ENCODE peak calls at places on chromosomes 3 and 15, in six cellular contexts. L, N, F, B, G and V are unnamed samples.

GRCh38 chr15:55915876-55916567 is 77.4 kb downstream of the NEDD4 start:
- DNase-seq in G (peak; percentile 63), N (peak; percentile 38), F (no peak), B (no peak), L (no peak), V (no peak)

GRCh38 chr3:30628931-30629590 is 22.7 kb downstream of the TGFBR2 start:
- DNase-seq in N (no peak), B (no peak), L (no peak), F (peak; percentile 68), G (no peak), V (peak; percentile 64)

GRCh38 chr15:59371458-59372351 is 966 bp downstream of the MYO1E start:
- DNase-seq in G (peak; percentile 15), B (peak; percentile 27), N (no peak), F (peak; percentile 55), L (no peak), V (no peak)

GRCh38 chr3:123769360-123769743 is 114.8 kb downstream of the MYLK start:
- DNase-seq in L (no peak), G (no peak), F (no peak), B (no peak), N (peak; percentile 27), V (no peak)

GRCh38 chr3:114848643-114849350 is 298.3 kb downstream of the ZBTB20 start:
- DNase-seq in L (no peak), G (no peak), B (no peak), F (no peak), N (no peak), V (no peak)

GRCh38 chr15:33194237-33194636 is 277 bp downstream of the FMN1 start:
- DNase-seq in L (no peak), B (no peak), G (peak; percentile 1), N (no peak), F (no peak), V (no peak)

GRCh38 chr15:81304226-81304625 is 19.7 kb downstream of the STARD5 start:
- DNase-seq in G (peak; percentile 69), F (no peak), B (no peak), N (peak; percentile 82), L (no peak), V (no peak)

GRCh38 chr3:173529062-173529711 is 131.6 kb downstream of the NLGN1 start:
- DNase-seq in L (no peak), G (peak; percentile 11), B (no peak), F (peak; percentile 31), N (peak; percentile 29), V (peak; percentile 13)

GRCh38 chr3:116474356-116475200 is 29.3 kb upstream of the LSAMP start:
- DNase-seq in B (no peak), F (no peak), L (no peak), G (no peak), N (no peak), V (no peak)

GRCh38 chr15:95556866-95557225 is 773.7 kb upstream of the NR2F2 start:
- DNase-seq in N (no peak), B (no peak), L (no peak), G (no peak), F (no peak), V (no peak)

GRCh38 chr3:184688251-184688851 is 23.5 kb downstream of the MAGEF1 start:
- DNase-seq in F (no peak), L (no peak), G (peak; percentile 95), N (no peak), B (peak; percentile 35), V (no peak)

GRCh38 chr3:138125548-138126221 is 6.5 kb downstream of the A4GNT start:
- DNase-seq in N (no peak), F (no peak), L (no peak), G (peak; percentile 43), B (no peak), V (no peak)

GRCh38 chr15:31513178-31513577 is 186.5 kb downstream of the KLF13 start:
- DNase-seq in L (no peak), N (no peak), F (no peak), G (no peak), B (no peak), V (no peak)

GRCh38 chr15:49171790-49172189 is 1.7 kb downstream of the GALK2 start:
- DNase-seq in F (no peak), G (no peak), L (no peak), N (no peak), B (no peak), V (no peak)

GRCh38 chr3:174170248-174170647 is 688.9 kb upstream of the NAALADL2 start:
- DNase-seq in L (no peak), G (peak; percentile 32), B (no peak), N (no peak), F (no peak), V (no peak)

GRCh38 chr15:90400005-90400758 is 12.1 kb downstream of the IQGAP1 start:
- DNase-seq in B (no peak), G (no peak), L (no peak), N (peak; percentile 52), F (no peak), V (no peak)

GRCh38 chr3:156033428-156033827 is 87.0 kb upstream of the KCNAB1 start:
- DNase-seq in B (no peak), G (no peak), L (no peak), N (no peak), F (no peak), V (no peak)

GRCh38 chr15:77851086-77851485 is 218.4 kb upstream of the LINGO1 start:
- DNase-seq in N (no peak), L (no peak), F (no peak), B (no peak), G (no peak), V (no peak)

GRCh38 chr3:142279965-142280590 is 54.7 kb upstream of the GK5 start:
- DNase-seq in L (peak; percentile 54), G (peak; percentile 82), B (peak; percentile 61), F (peak; percentile 88), N (peak; percentile 69), V (peak; percentile 79)

GRCh38 chr3:71987089-71987735 is 202.3 kb upstream of the PROK2 start:
- DNase-seq in B (no peak), L (no peak), N (no peak), G (no peak), F (peak; percentile 36), V (no peak)

GRCh38 chr3:101383656-101384055 is 63.3 kb upstream of the IMPG2 start:
- DNase-seq in G (no peak), B (no peak), L (no peak), F (no peak), N (no peak), V (no peak)

GRCh38 chr3:165954171-165954570 is 116.9 kb upstream of the BCHE start:
- DNase-seq in F (no peak), N (no peak), L (no peak), B (no peak), G (no peak), V (no peak)

GRCh38 chr3:159319156-159319555 is 517.3 kb downstream of the MFSD1 start:
- DNase-seq in L (no peak), F (no peak), G (no peak), B (no peak), N (no peak), V (no peak)

GRCh38 chr15:26011916-26012315 is 148.8 kb upstream of the ATP10A start:
- DNase-seq in N (no peak), F (no peak), B (no peak), G (no peak), L (no peak), V (no peak)

GRCh38 chr15:50800715-50801114 is 35.2 kb upstream of the SPPL2A start:
- DNase-seq in F (no peak), B (no peak), N (no peak), L (no peak), G (no peak), V (no peak)

GRCh38 chr3:12299026-12299425 is 10.2 kb downstream of the PPARG start:
- DNase-seq in G (no peak), L (no peak), F (no peak), N (no peak), B (no peak), V (no peak)

GRCh38 chr3:72721696-72722381 is 126.4 kb downstream of the SHQ1 start:
- DNase-seq in G (no peak), L (no peak), B (no peak), F (no peak), N (no peak), V (no peak)

GRCh38 chr3:179801263-179801662 is 148.4 kb downstream of the USP13 start:
- DNase-seq in F (no peak), G (peak; percentile 98), L (no peak), N (peak; percentile 94), B (no peak), V (no peak)

GRCh38 chr3:42515976-42516375 is 13.5 kb downstream of the VIPR1 start:
- DNase-seq in G (no peak), B (no peak), L (no peak), N (no peak), F (no peak), V (peak; percentile 31)

GRCh38 chr15:35545316-35545824 is 595 bp downstream of the DPH6 start:
- DNase-seq in N (peak; percentile 48), G (peak; percentile 73), F (peak; percentile 48), B (peak; percentile 48), L (peak; percentile 44), V (no peak)

GRCh38 chr3:46110701-46111493 is 83.6 kb upstream of the XCR1 start:
- DNase-seq in L (peak; percentile 36), B (no peak), G (peak; percentile 75), N (peak; percentile 55), F (peak; percentile 88), V (no peak)

GRCh38 chr15:65868546-65869126 is 655 bp upstream of the RAB11A start:
- DNase-seq in F (no peak), L (no peak), B (no peak), N (no peak), G (no peak), V (no peak)

GRCh38 chr3:180829409-180830405 is 82.8 kb upstream of the FXR1 start:
- DNase-seq in F (no peak), L (no peak), G (no peak), B (no peak), N (no peak), V (no peak)

GRCh38 chr3:186525369-186526255 is 18.6 kb downstream of the CRYGS start:
- DNase-seq in B (no peak), N (no peak), L (no peak), G (no peak), F (no peak), V (no peak)
- H3K4me3 ChIP-seq in B (no peak overlapping the region), N (no peak overlapping the region), L (no peak overlapping the region), G (no peak overlapping the region), F (no peak overlapping the region), V (no peak overlapping the region)

GRCh38 chr3:169948559-169949371 is 17.8 kb upstream of the SEC62 start:
- DNase-seq in G (no peak), N (no peak), B (no peak), F (no peak), L (no peak), V (no peak)
- H3K4me3 ChIP-seq in G (no peak overlapping the region), N (no peak overlapping the region), B (no peak overlapping the region), F (no peak overlapping the region), L (no peak overlapping the region), V (no peak overlapping the region)

GRCh38 chr3:188264231-188265213 is 110.6 kb downstream of the LPP start:
- DNase-seq in G (peak; percentile 68), B (peak; percentile 48), F (no peak), L (no peak), N (no peak), V (no peak)
- H3K4me3 ChIP-seq in G (peak overlapping the region; percentile 4), B (no peak overlapping the region), F (no peak overlapping the region), L (no peak overlapping the region), N (no peak overlapping the region), V (no peak overlapping the region)

GRCh38 chr15:45113380-45113990 is 487 bp downstream of the DUOX2 start:
- DNase-seq in N (no peak), G (no peak), B (no peak), L (no peak), F (no peak), V (no peak)
- H3K4me3 ChIP-seq in N (no peak overlapping the region), G (no peak overlapping the region), B (no peak overlapping the region), L (no peak overlapping the region), F (no peak overlapping the region), V (no peak overlapping the region)